ENCODE peak calls at places on chromosome 20, in five cellular contexts. F is foreskin fibroblast, E is GM12864, U is mesothelial cell of epicardium, K is neural progenitor cell. Z is an unnamed sample.

GRCh38 chr20:62410742-62411478 is 3.8 kb upstream of the CABLES2 start:
- DNase-seq in E (no peak), U (no peak), F (no peak), K (no peak), Z (no peak)

GRCh38 chr20:48405909-48406308 is 421.9 kb downstream of the PREX1 start:
- DNase-seq in F (no peak), K (peak; percentile 39), E (no peak), U (no peak), Z (no peak)

GRCh38 chr20:40925829-40926228 is 102.8 kb upstream of the TOP1 start:
- DNase-seq in K (no peak), F (no peak), U (no peak), E (no peak), Z (no peak)

GRCh38 chr20:33224399-33224798 is 7.2 kb downstream of the BPIFA3 start:
- DNase-seq in U (no peak), F (no peak), E (no peak), K (no peak), Z (no peak)

GRCh38 chr20:52060794-52061714 is 130.5 kb downstream of the ZFP64 start:
- DNase-seq in U (no peak), E (no peak), K (peak; percentile 81), F (peak; percentile 13), Z (no peak)

GRCh38 chr20:22303523-22303922 is 280.8 kb downstream of the FOXA2 start:
- DNase-seq in E (no peak), K (peak; percentile 15), F (no peak), U (no peak), Z (no peak)

GRCh38 chr20:24729896-24730605 is 219.0 kb upstream of the CST7 start:
- DNase-seq in E (no peak), F (no peak), U (no peak), K (no peak), Z (no peak)

GRCh38 chr20:62674370-62674769 is 32.1 kb downstream of the SLCO4A1 start:
- DNase-seq in F (no peak), U (no peak), K (no peak), E (no peak), Z (no peak)

GRCh38 chr20:29874476-29875202 is 1382.8 kb upstream of the DEFB115 start:
- DNase-seq in K (no peak), F (no peak), U (no peak), E (no peak), Z (no peak)

GRCh38 chr20:33668087-33668790 is 1.5 kb downstream of the ACTL10 start:
- DNase-seq in E (no peak), U (no peak), F (no peak), K (peak; percentile 83), Z (no peak)

GRCh38 chr20:4344660-4345059 is 329.3 kb upstream of the RNF24 start:
- DNase-seq in F (no peak), K (no peak), E (no peak), U (no peak), Z (no peak)

GRCh38 chr20:32980131-32980941 is 23.9 kb downstream of the SUN5 start:
- DNase-seq in K (peak; percentile 57), U (no peak), F (no peak), E (no peak), Z (peak; percentile 3)

GRCh38 chr20:25011831-25012241 is 19.3 kb upstream of the APMAP start:
- DNase-seq in U (peak; percentile 19), E (no peak), K (no peak), F (no peak), Z (no peak)

GRCh38 chr20:21450572-21450971 is 53.2 kb upstream of the NKX2-4 start:
- DNase-seq in K (no peak), U (no peak), E (no peak), F (peak; percentile 5), Z (no peak)

GRCh38 chr20:53116733-53117132 is 144.6 kb downstream of the TSHZ2 start:
- DNase-seq in F (no peak), E (no peak), K (no peak), U (no peak), Z (no peak)

GRCh38 chr20:40635990-40636389 is 53.0 kb downstream of the MAFB start:
- DNase-seq in U (no peak), K (no peak), E (no peak), F (no peak), Z (no peak)

GRCh38 chr20:54475334-54476287 is at the start of gene DOK5:
- DNase-seq in E (no peak), U (peak; percentile 61), F (peak; percentile 14), K (peak; percentile 74), Z (no peak)

GRCh38 chr20:37075932-37076685 is 19.7 kb downstream of the RBL1 start:
- DNase-seq in F (no peak), U (no peak), K (no peak), E (no peak), Z (no peak)

GRCh38 chr20:37315293-37316110 is 26.0 kb downstream of the MANBAL start:
- DNase-seq in K (no peak), E (no peak), F (peak; percentile 58), U (no peak), Z (no peak)

GRCh38 chr20:19850190-19850533 is 92.1 kb downstream of the RIN2 start:
- DNase-seq in U (no peak), E (no peak), F (no peak), K (peak; percentile 13), Z (no peak)

GRCh38 chr20:62367483-62368302 is 581 bp upstream of the LAMA5 start:
- DNase-seq in U (peak; percentile 63), K (peak; percentile 73), F (no peak), E (no peak), Z (no peak)

GRCh38 chr20:41119593-41120561 is 17.5 kb upstream of the PLCG1 start:
- DNase-seq in E (no peak), F (no peak), U (no peak), K (no peak), Z (no peak)

GRCh38 chr20:50724851-50725721 is 6.3 kb upstream of the PARD6B start:
- DNase-seq in U (peak; percentile 87), K (peak; percentile 72), F (peak; percentile 97), E (no peak), Z (peak; percentile 36)

GRCh38 chr20:21048841-21049273 is 57.3 kb downstream of the LINC00237 start:
- DNase-seq in K (peak; percentile 60), E (peak; percentile 1), F (no peak), U (no peak), Z (no peak)

GRCh38 chr20:5630071-5630470 is 120.1 kb upstream of the SHLD1 start:
- DNase-seq in K (no peak), E (no peak), F (no peak), U (no peak), Z (no peak)

GRCh38 chr20:57762531-57763234 is 52.9 kb upstream of the PMEPA1 start:
- DNase-seq in F (no peak), E (no peak), K (no peak), U (no peak), Z (no peak)

GRCh38 chr20:25859649-25860530 is 163.2 kb upstream of the ZNF337 start:
- DNase-seq in E (no peak), U (no peak), K (peak; percentile 90), F (no peak), Z (no peak)

GRCh38 chr20:5074050-5074674 is 45.6 kb downstream of the PCNA start:
- DNase-seq in F (no peak), E (no peak), U (no peak), K (no peak), Z (peak; percentile 48)

GRCh38 chr20:46832555-46832954 is 62.1 kb upstream of the EYA2 start:
- DNase-seq in E (no peak), K (no peak), F (no peak), U (no peak), Z (no peak)

GRCh38 chr20:55582498-55582897 is 422.8 kb downstream of the CBLN4 start:
- DNase-seq in K (no peak), U (no peak), F (no peak), E (no peak), Z (no peak)

GRCh38 chr20:20010639-20011500 is 6.3 kb upstream of the NAA20 start:
- DNase-seq in K (no peak), F (peak; percentile 55), U (no peak), E (no peak), Z (no peak)

GRCh38 chr20:38300433-38300832 is 3.5 kb upstream of the BPI start:
- DNase-seq in E (no peak), K (no peak), U (no peak), F (no peak), Z (no peak)

GRCh38 chr20:58518387-58518786 is 3.2 kb upstream of the APCDD1L start:
- DNase-seq in U (no peak), F (no peak), K (no peak), E (no peak), Z (no peak)

GRCh38 chr20:22180244-22180643 is 404.1 kb downstream of the FOXA2 start:
- DNase-seq in U (no peak), F (no peak), E (no peak), K (peak; percentile 31), Z (no peak)

GRCh38 chr20:57649617-57650015 is 29.4 kb upstream of the ZBP1 start:
- DNase-seq in K (no peak), F (no peak), E (no peak), U (no peak), Z (no peak)

GRCh38 chr20:11101243-11101642 is 427.4 kb upstream of the JAG1 start:
- DNase-seq in E (no peak), K (no peak), F (peak; percentile 31), U (no peak), Z (peak; percentile 86)

GRCh38 chr20:46216770-46217464 is 91.4 kb downstream of the CDH22 start:
- DNase-seq in F (no peak), E (peak; percentile 5), K (no peak), U (no peak), Z (no peak)

Z was measured in MV-4-11.